ENCODE peak calls at places on chromosomes 16 and 17, in nine cellular contexts. B, K, L, Z, O, E, M, Q and W are unnamed samples.

GRCh38 chr17:633641-634091 is 81.0 kb downstream of the VPS53 start:
- DNase-seq in B (peak; percentile 49), K (no peak), L (peak; percentile 91), Z (no peak), O (no peak), E (no peak), M (no peak), Q (no peak), W (no peak)

GRCh38 chr17:64632193-64632592 is 29.9 kb downstream of the SMURF2 start:
- DNase-seq in B (no peak), K (no peak), L (no peak), Z (no peak), O (no peak), E (no peak), M (no peak), Q (no peak), W (no peak)

GRCh38 chr17:27581016-27581415 is 50.0 kb upstream of the LGALS9 start:
- DNase-seq in B (no peak), K (no peak), L (no peak), Z (no peak), O (no peak), E (no peak), M (no peak), Q (no peak), W (no peak)

GRCh38 chr17:41785876-41786226 is 660 bp downstream of the JUP start:
- DNase-seq in B (peak; percentile 57), K (peak; percentile 71), L (peak; percentile 22), Z (peak; percentile 59), O (no peak), E (no peak), M (peak; percentile 75), Q (no peak), W (no peak)

GRCh38 chr17:56290486-56291118 is 137.3 kb downstream of the ANKFN1 start:
- DNase-seq in B (no peak), K (no peak), L (no peak), Z (no peak), O (no peak), E (no peak), M (no peak), Q (no peak), W (no peak)

GRCh38 chr17:48970224-48970623 is 1.8 kb upstream of the GIP start:
- DNase-seq in B (no peak), K (peak; percentile 61), L (peak; percentile 15), Z (no peak), O (no peak), E (no peak), M (no peak), Q (no peak), W (no peak)

GRCh38 chr16:22973451-22973991 is 159.6 kb downstream of the HS3ST2 start:
- DNase-seq in B (no peak), K (no peak), L (no peak), Z (no peak), O (no peak), E (no peak), M (no peak), Q (no peak), W (peak; percentile 35)

GRCh38 chr16:75660321-75660720 is 12.7 kb downstream of the TERF2IP start:
- DNase-seq in B (no peak), K (no peak), L (no peak), Z (no peak), O (no peak), E (peak; percentile 67), M (no peak), Q (no peak), W (no peak)

GRCh38 chr16:27432600-27432957 is 30.6 kb downstream of the IL21R start:
- DNase-seq in B (no peak), K (no peak), L (peak; percentile 87), Z (no peak), O (no peak), E (no peak), M (no peak), Q (no peak), W (no peak)

GRCh38 chr17:69732272-69732671 is 317.8 kb downstream of the MAP2K6 start:
- DNase-seq in B (no peak), K (no peak), L (peak; percentile 68), Z (no peak), O (no peak), E (no peak), M (no peak), Q (no peak), W (no peak)

GRCh38 chr17:39742856-39743436 is 5.2 kb downstream of the GRB7 start:
- DNase-seq in B (no peak), K (no peak), L (no peak), Z (no peak), O (no peak), E (no peak), M (peak; percentile 28), Q (no peak), W (no peak)

GRCh38 chr17:17669851-17670232 is 11.4 kb upstream of the RAI1 start:
- DNase-seq in B (no peak), K (no peak), L (no peak), Z (no peak), O (no peak), E (no peak), M (no peak), Q (no peak), W (no peak)

GRCh38 chr16:86074651-86075487 is 175.9 kb downstream of the IRF8 start:
- DNase-seq in B (peak; percentile 85), K (no peak), L (peak; percentile 48), Z (no peak), O (no peak), E (no peak), M (no peak), Q (no peak), W (no peak)

GRCh38 chr17:83133302-83134121 is 54.1 kb downstream of the METRNL start:
- DNase-seq in B (no peak), K (no peak), L (no peak), Z (no peak), O (no peak), E (no peak), M (no peak), Q (no peak), W (no peak)

GRCh38 chr17:4945176-4945943 is 3.0 kb downstream of the PFN1 start:
- DNase-seq in B (no peak), K (peak; percentile 89), L (peak; percentile 90), Z (peak; percentile 49), O (peak; percentile 74), E (no peak), M (peak; percentile 78), Q (no peak), W (no peak)

GRCh38 chr16:152141-153128 is at the start of gene HBZ:
- DNase-seq in B (no peak), K (no peak), L (no peak), Z (no peak), O (no peak), E (no peak), M (no peak), Q (no peak), W (no peak)

GRCh38 chr16:50448981-50449380 is 80.2 kb upstream of the BRD7 start:
- DNase-seq in B (no peak), K (no peak), L (no peak), Z (no peak), O (no peak), E (no peak), M (no peak), Q (no peak), W (no peak)

GRCh38 chr17:57467226-57467625 is 210.9 kb downstream of the MSI2 start:
- DNase-seq in B (no peak), K (no peak), L (no peak), Z (no peak), O (no peak), E (no peak), M (no peak), Q (no peak), W (no peak)
- H3K27ac ChIP-seq in B (no peak overlapping the region), K (no peak overlapping the region), L (no peak overlapping the region), Z (no peak overlapping the region), O (no peak overlapping the region), E (peak overlapping the region; percentile 3), M (no peak overlapping the region), Q (no peak overlapping the region), W (no peak overlapping the region)

GRCh38 chr17:45156242-45156641 is 5.4 kb upstream of the HEXIM2 start:
- DNase-seq in B (no peak), K (no peak), L (no peak), Z (no peak), O (no peak), E (no peak), M (no peak), Q (no peak), W (no peak)
- H3K27ac ChIP-seq in B (no peak overlapping the region), K (peak overlapping the region; percentile 68), L (no peak overlapping the region), Z (no peak overlapping the region), O (no peak overlapping the region), E (no peak overlapping the region), M (no peak overlapping the region), Q (no peak overlapping the region), W (no peak overlapping the region)

GRCh38 chr17:68468334-68468733 is 11.0 kb upstream of the WIPI1 start:
- DNase-seq in B (no peak), K (no peak), L (peak; percentile 48), Z (no peak), O (no peak), E (no peak), M (no peak), Q (no peak), W (no peak)

GRCh38 chr17:68470959-68471358 is 13.7 kb upstream of the WIPI1 start:
- DNase-seq in B (no peak), K (no peak), L (no peak), Z (no peak), O (no peak), E (no peak), M (no peak), Q (no peak), W (no peak)

GRCh38 chr17:68463211-68463990 is 6.1 kb upstream of the WIPI1 start:
- DNase-seq in B (no peak), K (no peak), L (no peak), Z (no peak), O (no peak), E (no peak), M (no peak), Q (no peak), W (no peak)

DNA sequence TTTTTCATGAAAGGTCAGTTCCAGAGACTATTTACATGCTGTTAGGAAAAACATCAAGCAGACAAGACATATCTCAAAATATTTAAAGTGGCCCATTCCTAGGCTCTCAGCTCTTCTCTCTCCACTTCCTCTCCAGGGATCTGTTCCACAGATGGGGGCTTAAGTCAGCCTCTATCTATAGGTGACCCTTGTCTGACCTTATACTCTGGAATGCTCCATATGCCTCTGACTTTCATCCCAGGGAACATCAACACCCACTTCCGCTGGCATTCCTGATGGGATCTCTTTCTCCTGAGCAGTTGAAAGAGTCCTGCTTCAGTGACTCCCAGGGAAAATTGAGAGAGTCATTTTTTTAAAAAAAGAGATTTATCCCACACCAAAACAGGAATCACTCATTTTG is 11.5 kb upstream of the WIPI1 start:
- DNase-seq in B (no peak), K (no peak), L (peak; percentile 14), Z (no peak), O (no peak), E (no peak), M (no peak), Q (no peak), W (no peak)
- H3K27ac ChIP-seq in B (no peak overlapping the region), K (no peak overlapping the region), L (no peak overlapping the region), Z (peak overlapping the region; percentile 93), O (no peak overlapping the region), E (no peak overlapping the region), M (no peak overlapping the region), Q (no peak overlapping the region), W (no peak overlapping the region)

DNA sequence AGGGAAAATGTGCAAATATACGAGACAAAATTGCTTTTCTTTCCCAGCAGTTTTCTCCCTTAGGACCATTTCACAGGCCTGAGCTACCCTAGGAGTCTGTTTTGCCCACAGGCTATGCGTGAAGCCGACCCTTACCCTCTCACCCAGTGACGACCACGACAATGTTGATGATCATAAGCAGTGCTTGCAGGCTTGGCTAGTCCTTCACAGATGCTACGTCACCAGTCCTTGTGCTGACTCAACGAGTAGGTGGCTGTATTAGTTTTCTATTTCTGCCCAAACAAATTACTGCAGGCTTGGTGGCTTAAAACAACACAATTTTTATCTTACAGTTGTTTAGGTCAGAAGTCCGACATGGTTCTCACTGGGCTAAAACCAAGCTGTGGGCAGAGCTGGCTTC is 574.6 kb upstream of the HSBP1 start:
- DNase-seq in B (no peak), K (no peak), L (peak; percentile 70), Z (no peak), O (no peak), E (no peak), M (no peak), Q (no peak), W (no peak)
- H3K27ac ChIP-seq in B (no peak overlapping the region), K (no peak overlapping the region), L (no peak overlapping the region), Z (no peak overlapping the region), O (no peak overlapping the region), E (no peak overlapping the region), M (no peak overlapping the region), Q (no peak overlapping the region), W (no peak overlapping the region)